ENCODE peak calls at places on chromosome 22, in seven cellular contexts. E is AG08395; T is pancreas; J is fibroblast of pulmonary artery; K is nucleus accumbens; H is brain pericyte; S is stimulated activated CD8-positive, alpha-beta memory T cell treated with anti-CD3 and anti-CD28 coated beads, Interleukin-2, amount 100 ng/mL, for 1 hour. I is an unnamed sample.

GRCh38 chr22:36770946-36771340 is 5.0 kb downstream of the IFT27 start:
- DNase-seq in E (no peak), T (no peak), J (no peak), K (no peak), H (no peak), S (no peak), I (no peak)

GRCh38 chr22:19597399-19597735 is 73.2 kb upstream of the CLDN5 start:
- DNase-seq in E (no peak), T (no peak), J (no peak), K (no peak), H (no peak), S (no peak), I (no peak)

GRCh38 chr22:47328550-47329243 is 566.2 kb downstream of the TBC1D22A start:
- DNase-seq in E (peak), T (no peak), J (peak), K (no peak), H (peak), S (no peak), I (no peak)

GRCh38 chr22:37329239-37330140 is 47.2 kb downstream of the CYTH4 start:
- DNase-seq in E (peak), T (no peak), J (no peak), K (no peak), H (no peak), S (no peak), I (peak)

GRCh38 chr22:17945851-17946690 is 78.3 kb downstream of the MICAL3 start:
- DNase-seq in E (no peak), T (no peak), J (no peak), K (peak), H (no peak), S (no peak), I (no peak)

GRCh38 chr22:38935023-38935422 is 22.4 kb upstream of the APOBEC3A start:
- DNase-seq in E (no peak), T (peak), J (no peak), K (no peak), H (no peak), S (no peak), I (peak)

GRCh38 chr22:23709107-23709506 is 18.3 kb downstream of the RGL4 start:
- DNase-seq in E (peak), T (no peak), J (no peak), K (no peak), H (no peak), S (no peak), I (no peak)

GRCh38 chr22:17920145-17920605 is 104.2 kb downstream of the MICAL3 start:
- DNase-seq in E (no peak), T (no peak), J (peak), K (peak), H (no peak), S (no peak), I (peak)

GRCh38 chr22:19527321-19527721 is 3.1 kb upstream of the CLDN5 start:
- DNase-seq in E (no peak), T (no peak), J (no peak), K (no peak), H (no peak), S (no peak), I (no peak)

GRCh38 chr22:32080904-32081303 is 37.8 kb downstream of the SLC5A1 start:
- DNase-seq in E (peak), T (no peak), J (peak), K (no peak), H (no peak), S (no peak), I (no peak)

GRCh38 chr22:30867746-30868662 is 100.6 kb downstream of the MORC2 start:
- DNase-seq in E (no peak), T (no peak), J (no peak), K (no peak), H (no peak), S (no peak), I (no peak)

GRCh38 chr22:35819421-35819820 is 101.7 kb downstream of the APOL5 start:
- DNase-seq in E (no peak), T (no peak), J (no peak), K (no peak), H (no peak), S (no peak), I (no peak)

GRCh38 chr22:50702261-50702671 is 29.6 kb downstream of the SHANK3 start:
- DNase-seq in E (no peak), T (no peak), J (no peak), K (no peak), H (no peak), S (no peak), I (peak)

GRCh38 chr22:19396934-19397728 is 34.4 kb downstream of the HIRA start:
- DNase-seq in E (no peak), T (no peak), J (no peak), K (no peak), H (no peak), S (no peak), I (no peak)

GRCh38 chr22:26383968-26384576 is 45.0 kb upstream of the ASPHD2 start:
- DNase-seq in E (no peak), T (no peak), J (no peak), K (no peak), H (no peak), S (no peak), I (no peak)

GRCh38 chr22:29369460-29369859 is 18.9 kb downstream of the AP1B1 start:
- DNase-seq in E (peak), T (no peak), J (peak), K (peak), H (peak), S (no peak), I (peak)

GRCh38 chr22:45272498-45272897 is 12.3 kb upstream of the UPK3A start:
- DNase-seq in E (no peak), T (no peak), J (no peak), K (no peak), H (no peak), S (no peak), I (no peak)

GRCh38 chr22:33167998-33168397 is 109.8 kb upstream of the SYN3 start:
- DNase-seq in E (no peak), T (no peak), J (no peak), K (no peak), H (no peak), S (no peak), I (no peak)

GRCh38 chr22:44166448-44166847 is 14.3 kb upstream of the PARVG start:
- DNase-seq in E (no peak), T (no peak), J (no peak), K (no peak), H (no peak), S (no peak), I (peak)

I was measured in Right ventricle myocardium inferior.